ENCODE peak calls at places on chromosomes 11 and 22, in six cellular contexts. Q is cardiac fibroblast, M is dorsolateral prefrontal cortex, W is AG09309, B is GM06990, T is spleen. K is an unnamed sample.

GRCh38 chr11:67544591-67545242 is 21.5 kb upstream of the CABP2 start:
- DNase-seq in Q (no peak), M (no peak), W (no peak), B (no peak), T (no peak), K (no peak)

GRCh38 chr11:111334495-111335123 is 36.3 kb downstream of the POU2AF3 start:
- DNase-seq in Q (no peak), M (no peak), W (no peak), B (no peak), T (no peak), K (no peak)

GRCh38 chr22:37068859-37069258 is 17.3 kb downstream of the KCTD17 start:
- DNase-seq in Q (no peak), M (no peak), W (no peak), B (no peak), T (no peak), K (no peak)

GRCh38 chr11:123184531-123184930 is 10.5 kb downstream of the CLMP start:
- DNase-seq in Q (no peak), M (no peak), W (no peak), B (no peak), T (no peak), K (no peak)

GRCh38 chr11:127018683-127019279 is 18.2 kb upstream of the KIRREL3 start:
- DNase-seq in Q (no peak), M (no peak), W (no peak), B (no peak), T (no peak), K (no peak)

GRCh38 chr22:29801796-29802195 is 34.6 kb downstream of the UQCR10 start:
- DNase-seq in Q (no peak), M (no peak), W (no peak), B (no peak), T (no peak), K (no peak)

GRCh38 chr11:48107188-48107704 is 109.4 kb upstream of the OR4B1 start:
- DNase-seq in Q (no peak), M (no peak), W (no peak), B (peak), T (peak), K (peak)

GRCh38 chr11:47494996-47495855 is 46.3 kb upstream of the RAPSN start:
- DNase-seq in Q (peak), M (no peak), W (peak), B (no peak), T (no peak), K (no peak)

GRCh38 chr11:127632971-127633680 is 632.6 kb upstream of the KIRREL3 start:
- DNase-seq in Q (no peak), M (no peak), W (no peak), B (no peak), T (no peak), K (no peak)

GRCh38 chr11:47399860-47400812 is 8.3 kb upstream of the SLC39A13 start:
- DNase-seq in Q (no peak), M (no peak), W (no peak), B (peak), T (peak), K (no peak)

GRCh38 chr22:44155115-44155514 is 25.6 kb upstream of the PARVG start:
- DNase-seq in Q (no peak), M (no peak), W (no peak), B (no peak), T (no peak), K (no peak)

GRCh38 chr11:36376315-36376887 is 80.3 kb downstream of the PRR5L start:
- DNase-seq in Q (peak), M (no peak), W (no peak), B (no peak), T (peak), K (peak)

GRCh38 chr11:69812927-69813326 is 6.3 kb downstream of the FGF3 start:
- DNase-seq in Q (no peak), M (no peak), W (no peak), B (no peak), T (no peak), K (no peak)

GRCh38 chr22:33000342-33001280 is 57.6 kb downstream of the SYN3 start:
- DNase-seq in Q (peak), M (peak), W (no peak), B (peak), T (no peak), K (peak)

GRCh38 chr11:84887055-84887629 is 740.0 kb downstream of the DLG2 start:
- DNase-seq in Q (no peak), M (no peak), W (no peak), B (no peak), T (no peak), K (no peak)

GRCh38 chr11:70504246-70505020 is 106.1 kb downstream of the CTTN start:
- DNase-seq in Q (no peak), M (peak), W (no peak), B (no peak), T (peak), K (no peak)

GRCh38 chr11:41121600-41121999 is 337.9 kb downstream of the LRRC4C start:
- DNase-seq in Q (no peak), M (no peak), W (no peak), B (no peak), T (no peak), K (no peak)

GRCh38 chr11:33542921-33543320 is 157.7 kb downstream of the C11orf91 start:
- DNase-seq in Q (peak), M (peak), W (no peak), B (no peak), T (no peak), K (peak)

GRCh38 chr11:127490896-127491295 is 490.3 kb upstream of the KIRREL3 start:
- DNase-seq in Q (no peak), M (no peak), W (no peak), B (no peak), T (no peak), K (no peak)

GRCh38 chr11:2140411-2141400 is 1.5 kb upstream of the IGF2 start:
- DNase-seq in Q (no peak), M (no peak), W (no peak), B (no peak), T (no peak), K (no peak)

GRCh38 chr11:109071712-109072524 is 350.1 kb upstream of the C11orf87 start:
- DNase-seq in Q (peak), M (no peak), W (peak), B (no peak), T (no peak), K (peak)

GRCh38 chr11:122751298-122752070 is 86.8 kb upstream of the CRTAM start:
- DNase-seq in Q (no peak), M (no peak), W (no peak), B (no peak), T (no peak), K (peak)

GRCh38 chr11:110092577-110093406 is at the start of gene ZC3H12C:
- DNase-seq in Q (peak), M (peak), W (no peak), B (peak), T (peak), K (peak)

GRCh38 chr11:66981976-66982578 is 7.0 kb downstream of the C11orf86 start:
- DNase-seq in Q (peak), M (peak), W (peak), B (no peak), T (no peak), K (peak)

GRCh38 chr11:34890812-34891211 is 25.4 kb downstream of the APIP start:
- DNase-seq in Q (peak), M (no peak), W (no peak), B (no peak), T (no peak), K (peak)

GRCh38 chr22:42639541-42640241 is 710 bp downstream of the ATP5MGL start:
- DNase-seq in Q (peak), M (no peak), W (no peak), B (no peak), T (no peak), K (no peak)

GRCh38 chr22:19890502-19891349 is 36.1 kb upstream of the GNB1L start:
- DNase-seq in Q (no peak), M (no peak), W (no peak), B (no peak), T (peak), K (no peak)

GRCh38 chr11:1298695-1299492 is 10.5 kb downstream of the TOLLIP start:
- DNase-seq in Q (peak), M (peak), W (peak), B (no peak), T (peak), K (peak)

GRCh38 chr22:37044634-37045625 is 6.6 kb upstream of the KCTD17 start:
- DNase-seq in Q (no peak), M (no peak), W (no peak), B (no peak), T (no peak), K (no peak)

DNA sequence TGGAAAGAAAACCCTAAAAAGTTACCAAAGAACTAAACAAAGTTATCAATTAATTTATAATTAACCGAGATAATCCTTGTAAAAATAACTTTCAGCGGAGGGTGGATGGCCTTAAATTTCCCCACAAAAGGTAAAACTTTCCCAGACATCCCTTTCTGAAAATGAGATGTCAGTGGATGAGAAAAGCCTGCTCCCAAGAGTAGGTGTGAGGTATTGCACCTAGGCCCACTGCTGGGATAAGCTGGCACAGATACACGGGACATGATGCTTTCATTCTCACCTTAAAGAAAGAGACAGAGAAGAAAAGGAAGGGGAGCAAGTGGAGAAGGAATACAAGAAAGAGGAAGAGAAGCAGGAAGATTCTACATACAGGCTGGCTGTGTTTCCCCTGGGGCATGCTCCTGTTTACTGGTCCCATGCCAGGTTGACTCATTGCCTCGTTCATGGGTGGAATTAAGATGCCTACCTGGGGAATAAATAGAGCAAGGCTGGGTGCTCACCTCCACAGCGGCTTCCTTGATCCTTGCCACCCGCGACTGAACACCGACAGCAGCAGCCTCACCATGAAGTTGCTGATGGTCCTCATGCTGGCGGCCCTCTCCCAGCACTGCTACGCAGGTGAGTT is at the start of gene SCGB2A2:
- DNase-seq in Q (no peak), M (no peak), W (no peak), B (no peak), T (no peak), K (no peak)
- TF ChIP-seq CTCF in Q (peak), M (no peak), W (peak), B (peak), T (no peak), K (no peak)

DNA sequence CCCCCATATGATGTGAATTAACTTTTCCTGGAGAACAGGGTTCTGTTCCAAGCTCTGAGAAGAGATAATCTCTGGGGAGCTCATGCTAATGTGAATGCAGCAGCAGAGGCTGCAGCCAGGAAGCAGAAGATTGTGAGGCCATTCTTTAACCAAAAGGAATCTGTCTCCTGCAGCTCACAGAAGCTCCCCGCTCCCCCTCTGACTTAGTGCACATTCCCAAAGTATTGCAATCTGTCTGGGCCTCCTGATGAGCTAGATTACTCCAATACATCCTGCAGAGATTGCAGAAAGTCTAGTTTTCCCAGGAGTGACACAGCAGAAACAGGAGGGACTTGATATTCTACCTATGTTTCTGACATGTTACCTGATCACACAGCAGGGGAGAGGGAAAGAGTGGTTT is 420.6 kb upstream of the FAT3 start:
- DNase-seq in Q (peak), M (no peak), W (no peak), B (no peak), T (no peak), K (no peak)
- H3K4me3 ChIP-seq in Q (no peak), M (no peak), W (no peak), B (no peak), T (no peak), K (no peak)

DNA sequence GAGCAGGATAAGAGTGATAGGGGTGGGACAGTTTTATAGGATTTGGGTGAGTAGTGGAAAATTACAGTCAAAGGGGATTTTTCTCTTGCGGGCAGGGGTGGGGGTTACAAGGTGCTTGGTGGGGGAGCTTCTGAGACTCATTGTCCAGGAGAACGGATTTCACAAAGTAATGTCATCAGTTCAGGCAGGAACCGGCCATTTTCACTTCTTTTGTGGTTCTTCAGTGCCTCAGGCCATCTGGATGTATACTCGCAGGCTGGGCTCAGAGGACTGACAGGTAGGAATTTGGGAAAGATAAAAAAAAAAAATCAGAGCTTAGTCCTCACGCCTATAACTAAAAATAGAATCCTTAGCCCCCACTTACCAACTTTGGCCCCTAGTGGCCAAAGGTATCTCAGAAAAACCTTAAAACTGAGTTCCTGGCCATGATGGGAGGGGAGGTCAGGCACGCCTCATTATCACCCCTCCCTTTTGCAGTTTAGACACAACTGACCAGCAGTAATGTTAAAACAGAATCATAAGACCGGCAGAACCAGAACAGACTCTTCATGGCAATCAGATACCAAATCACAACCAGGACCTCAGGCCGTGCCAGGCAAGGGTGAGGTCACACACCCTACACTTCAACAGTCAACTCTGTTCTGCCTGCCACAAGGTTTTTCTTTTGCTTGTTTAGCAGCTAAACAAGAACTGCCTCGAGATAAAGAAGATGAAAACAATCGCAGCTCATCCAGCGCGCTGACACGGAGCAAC is 8.9 kb upstream of the APOBEC3G start:
- DNase-seq in Q (no peak), M (no peak), W (no peak), B (no peak), T (no peak), K (no peak)
- TF ChIP-seq CTCF in Q (no peak), M (no peak), W (no peak), B (peak), T (peak), K (no peak)

DNA sequence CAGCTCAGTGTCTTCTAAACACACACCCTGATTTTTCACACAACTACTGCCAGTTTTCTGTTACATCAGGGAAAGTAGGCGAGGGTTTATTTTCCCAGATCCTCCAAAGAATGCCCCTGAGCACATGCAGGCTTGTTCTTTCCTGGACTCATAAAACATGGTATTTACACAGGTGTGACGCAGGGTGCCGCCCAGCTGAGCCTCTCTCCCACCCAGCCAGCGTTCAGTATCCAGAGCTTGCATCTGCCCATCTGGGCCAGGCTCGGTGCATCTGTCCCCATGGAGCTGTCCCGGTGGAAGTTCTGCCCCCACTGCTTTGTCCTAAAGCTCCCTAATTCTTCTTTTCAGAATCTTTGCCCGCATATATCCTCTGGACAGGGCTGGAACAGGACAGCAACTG is 44.8 kb upstream of the ISX start:
- DNase-seq in Q (no peak), M (no peak), W (no peak), B (no peak), T (no peak), K (no peak)
- H3K4me3 ChIP-seq in Q (no peak), M (no peak), W (no peak), B (no peak), T (no peak), K (no peak)

GRCh38 chr11:72753341-72754148 is 1.3 kb upstream of the ARAP1 start:
- DNase-seq in Q (no peak), M (no peak), W (no peak), B (no peak), T (no peak), K (no peak)
- TF ChIP-seq CTCF in Q (no peak), M (peak), W (no peak), B (no peak), T (no peak), K (peak)